ENCODE peak calls at places on chromosome 16, in eight cellular contexts. B, V, O, J, S, T, Q and N are unnamed samples. For H3K4me1, the result is how much of the 10 kb centered on the place peaks cover.

GRCh38 chr16:69197573-69197972 is 10.6 kb downstream of the SNTB2 start:
- DNase-seq in B (no peak), V (no peak), O (no peak), J (no peak), S (no peak), T (no peak), Q (no peak), N (no peak)

GRCh38 chr16:212999-213398 is 16.2 kb downstream of the LUC7L start:
- DNase-seq in B (no peak), V (no peak), O (no peak), J (no peak), S (no peak), T (no peak), Q (no peak), N (no peak)

GRCh38 chr16:68717684-68718083 is 19.4 kb upstream of the CDH1 start:
- DNase-seq in B (no peak), V (no peak), O (no peak), J (no peak), S (no peak), T (no peak), Q (no peak), N (no peak)

GRCh38 chr16:74740795-74741304 is 33.8 kb downstream of the FA2H start:
- DNase-seq in B (peak), V (no peak), O (no peak), J (peak), S (peak), T (no peak), Q (no peak), N (no peak)

GRCh38 chr16:77434365-77435239 is at the start of gene ADAMTS18:
- DNase-seq in B (no peak), V (peak), O (no peak), J (no peak), S (no peak), T (no peak), Q (no peak), N (no peak)

GRCh38 chr16:19291459-19291858 is 5.9 kb downstream of the CLEC19A start:
- DNase-seq in B (no peak), V (peak), O (no peak), J (no peak), S (peak), T (no peak), Q (no peak), N (no peak)

GRCh38 chr16:67562918-67563707 is 787 bp downstream of the CTCF start:
- DNase-seq in B (peak), V (peak), O (peak), J (peak), S (no peak), T (peak), Q (peak), N (peak)

GRCh38 chr16:14500791-14501190 is 129.3 kb downstream of the PARN start:
- DNase-seq in B (no peak), V (no peak), O (no peak), J (peak), S (no peak), T (no peak), Q (no peak), N (no peak)

GRCh38 chr16:88811850-88812736 is at the start of gene APRT:
- DNase-seq in B (peak), V (peak), O (peak), J (peak), S (peak), T (peak), Q (peak), N (peak)

GRCh38 chr16:80303691-80304090 is 237.1 kb upstream of the DYNLRB2 start:
- DNase-seq in B (no peak), V (no peak), O (no peak), J (no peak), S (no peak), T (no peak), Q (no peak), N (no peak)

GRCh38 chr16:660459-661183 is 7.3 kb upstream of the RHOT2 start:
- DNase-seq in B (peak), V (peak), O (peak), J (peak), S (peak), T (peak), Q (peak), N (peak)

GRCh38 chr16:75096730-75097129 is 19.9 kb downstream of the LDHD start:
- DNase-seq in B (no peak), V (peak), O (no peak), J (no peak), S (peak), T (no peak), Q (no peak), N (peak)

GRCh38 chr16:84526794-84527485 is 22.5 kb upstream of the MEAK7 start:
- DNase-seq in B (no peak), V (no peak), O (peak), J (peak), S (no peak), T (no peak), Q (no peak), N (no peak)

GRCh38 chr16:10575506-10576130 is 4.8 kb downstream of the EMP2 start:
- DNase-seq in B (no peak), V (no peak), O (no peak), J (no peak), S (no peak), T (no peak), Q (no peak), N (no peak)

GRCh38 chr16:89489040-89489721 is 1.2 kb downstream of the ANKRD11 start:
- DNase-seq in B (peak), V (peak), O (peak), J (peak), S (peak), T (peak), Q (peak), N (peak)

GRCh38 chr16:75471723-75472634 is 7.5 kb upstream of the TMEM170A start:
- DNase-seq in B (peak), V (peak), O (no peak), J (peak), S (peak), T (peak), Q (no peak), N (peak)

GRCh38 chr16:70691223-70692129 is 5.6 kb upstream of the MTSS2 start:
- DNase-seq in B (no peak), V (no peak), O (peak), J (peak), S (no peak), T (peak), Q (no peak), N (no peak)

GRCh38 chr16:47395733-47396503 is 64.9 kb downstream of the ITFG1 start:
- DNase-seq in B (no peak), V (no peak), O (no peak), J (no peak), S (no peak), T (no peak), Q (no peak), N (no peak)

GRCh38 chr16:22813223-22813945 is 578 bp upstream of the HS3ST2 start:
- DNase-seq in B (no peak), V (peak), O (peak), J (peak), S (no peak), T (peak), Q (no peak), N (peak)

GRCh38 chr16:86016201-86016965 is 117.4 kb downstream of the IRF8 start:
- DNase-seq in B (no peak), V (peak), O (no peak), J (peak), S (no peak), T (peak), Q (peak), N (peak)

GRCh38 chr16:18841833-18842525 is 40.6 kb upstream of the ARL6IP1 start:
- DNase-seq in B (no peak), V (no peak), O (no peak), J (no peak), S (no peak), T (no peak), Q (no peak), N (no peak)

GRCh38 chr16:30621765-30622164 is 11.6 kb upstream of the ZNF689 start:
- DNase-seq in B (no peak), V (no peak), O (no peak), J (no peak), S (no peak), T (no peak), Q (no peak), N (no peak)

GRCh38 chr16:31428277-31428597 is at the start of gene COX6A2:
- DNase-seq in B (no peak), V (no peak), O (peak), J (no peak), S (no peak), T (peak), Q (no peak), N (peak)

GRCh38 chr16:56408379-56409098 is 16.8 kb downstream of the AMFR start:
- DNase-seq in B (no peak), V (no peak), O (no peak), J (no peak), S (peak), T (no peak), Q (no peak), N (no peak)

GRCh38 chr16:56294599-56294998 is 103.3 kb downstream of the GNAO1 start:
- DNase-seq in B (no peak), V (no peak), O (no peak), J (peak), S (peak), T (no peak), Q (no peak), N (no peak)

GRCh38 chr16:80081851-80082250 is 458.9 kb upstream of the DYNLRB2 start:
- DNase-seq in B (no peak), V (no peak), O (no peak), J (no peak), S (no peak), T (no peak), Q (no peak), N (no peak)

GRCh38 chr16:1326380-1326779 is 7.1 kb upstream of the BAIAP3 start:
- DNase-seq in B (no peak), V (no peak), O (no peak), J (no peak), S (no peak), T (no peak), Q (no peak), N (no peak)

GRCh38 chr16:75476817-75477216 is 12.3 kb upstream of the TMEM170A start:
- DNase-seq in B (peak), V (no peak), O (no peak), J (no peak), S (peak), T (no peak), Q (no peak), N (no peak)

GRCh38 chr16:87123356-87124001 is 193.7 kb downstream of the C16orf95 start:
- DNase-seq in B (no peak), V (no peak), O (no peak), J (no peak), S (no peak), T (no peak), Q (no peak), N (no peak)

GRCh38 chr16:67162439-67163163 is 1.9 kb upstream of the HSF4 start:
- DNase-seq in B (peak), V (no peak), O (no peak), J (no peak), S (no peak), T (no peak), Q (no peak), N (no peak)

GRCh38 chr16:46658925-46659324 is 30.1 kb downstream of the VPS35 start:
- DNase-seq in B (peak), V (no peak), O (no peak), J (no peak), S (no peak), T (peak), Q (no peak), N (no peak)

GRCh38 chr16:89646906-89647305 is 10.6 kb downstream of the CHMP1A start:
- DNase-seq in B (no peak), V (no peak), O (no peak), J (no peak), S (no peak), T (no peak), Q (no peak), N (no peak)

GRCh38 chr16:72189865-72190371 is 18.0 kb upstream of the PMFBP1 start:
- DNase-seq in B (no peak), V (no peak), O (no peak), J (peak), S (no peak), T (no peak), Q (no peak), N (no peak)

GRCh38 chr16:87186440-87186839 is 130.8 kb downstream of the C16orf95 start:
- DNase-seq in B (no peak), V (no peak), O (no peak), J (no peak), S (no peak), T (no peak), Q (no peak), N (no peak)

GRCh38 chr16:66943426-66944053 is 8.2 kb downstream of the CES2 start:
- DNase-seq in B (no peak), V (no peak), O (no peak), J (no peak), S (no peak), T (no peak), Q (no peak), N (no peak)

GRCh38 chr16:24523569-24523968 is 15.8 kb upstream of the RBBP6 start:
- DNase-seq in B (no peak), V (peak), O (no peak), J (no peak), S (peak), T (no peak), Q (no peak), N (no peak)

GRCh38 chr16:24516900-24517669 is 22.3 kb upstream of the RBBP6 start:
- DNase-seq in B (peak), V (peak), O (peak), J (peak), S (peak), T (peak), Q (peak), N (peak)

GRCh38 chr16:24518498-24518897 is 20.9 kb upstream of the RBBP6 start:
- DNase-seq in B (no peak), V (no peak), O (no peak), J (no peak), S (no peak), T (no peak), Q (no peak), N (no peak)

GRCh38 chr16:24522751-24523150 is 16.6 kb upstream of the RBBP6 start:
- DNase-seq in B (no peak), V (peak), O (no peak), J (no peak), S (no peak), T (no peak), Q (no peak), N (no peak)

DNA sequence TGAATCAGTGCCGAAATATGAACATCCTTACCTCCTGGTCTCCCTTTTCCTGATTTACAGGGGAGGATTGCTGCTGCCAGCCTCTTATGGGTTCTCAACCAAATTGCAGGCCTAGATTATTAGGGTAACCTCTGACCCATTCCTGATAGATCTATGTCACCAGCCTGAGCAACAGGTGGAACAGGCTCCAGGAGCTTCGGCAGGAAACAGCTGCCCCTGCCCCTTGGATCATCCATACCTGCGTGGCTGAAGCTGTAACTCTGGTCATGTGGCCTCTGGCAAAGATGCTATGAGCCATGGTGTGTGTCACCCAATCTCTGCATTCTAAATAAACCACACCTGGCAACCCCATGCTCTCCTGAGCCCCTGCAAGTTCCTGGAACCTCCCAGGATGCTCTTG is 18.4 kb upstream of the RBBP6 start:
- DNase-seq in B (no peak), V (no peak), O (no peak), J (no peak), S (peak), T (no peak), Q (no peak), N (no peak)
- H3K27ac ChIP-seq in B (no peak), V (no peak), O (no peak), J (no peak), S (peak), T (no peak), Q (no peak), N (no peak)

GRCh38 chr16:50282955-50283631 is 16.7 kb downstream of the ADCY7 start:
- DNase-seq in B (peak), V (no peak), O (no peak), J (no peak), S (no peak), T (no peak), Q (peak), N (no peak)
- H3K4me1 ChIP-seq in B (half or more), V (under half), O (under half), J (under half), S (under half), T (under half), Q (half or more), N (under half)

DNA sequence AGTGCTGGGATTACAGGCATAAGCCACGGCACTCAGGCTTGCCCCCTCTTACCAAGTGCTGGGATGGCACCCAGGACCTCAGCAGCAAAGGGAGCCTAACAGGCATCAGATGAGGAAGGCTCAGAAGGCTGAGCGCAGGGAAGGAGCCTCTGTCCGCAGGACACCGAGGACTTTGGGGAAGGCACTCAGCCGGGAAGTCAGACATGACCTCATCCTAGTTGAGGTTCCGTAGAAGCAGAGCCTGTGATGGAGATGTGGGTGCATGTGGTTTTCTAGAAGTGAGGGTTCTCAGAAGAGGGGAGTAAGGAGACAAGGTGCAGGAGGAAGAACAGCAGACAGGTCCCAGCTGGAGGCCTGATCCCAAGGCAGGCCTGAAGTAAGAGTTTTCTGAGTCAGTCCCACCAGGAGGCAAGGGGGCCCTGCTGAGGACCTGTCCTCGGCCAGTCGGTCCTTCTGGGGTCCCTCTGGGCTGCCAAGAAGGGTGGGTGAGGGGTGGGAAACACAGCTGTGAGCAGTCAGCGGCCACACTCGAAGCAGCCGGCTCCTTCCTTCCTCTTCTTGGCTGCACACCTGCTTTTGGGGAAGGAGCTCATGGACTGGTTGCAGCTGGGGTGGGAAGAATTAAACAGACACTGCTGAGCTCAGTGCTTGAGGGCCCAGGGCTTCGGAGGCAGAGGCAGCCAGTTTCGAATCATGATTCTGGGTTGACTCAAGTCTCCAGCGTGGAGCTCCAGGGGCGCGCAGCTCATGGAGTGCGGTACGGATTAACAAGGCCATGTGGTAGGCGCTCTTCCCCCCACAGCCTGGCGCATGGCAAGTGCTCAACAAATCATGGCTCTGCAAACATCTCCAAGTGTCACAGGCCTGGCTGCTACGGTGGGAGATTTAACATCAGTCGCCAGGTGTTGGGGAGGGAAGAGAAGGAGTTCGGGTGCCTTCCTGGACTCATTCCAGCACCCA is 38.9 kb upstream of the SNN start:
- DNase-seq in B (peak), V (no peak), O (peak), J (peak), S (no peak), T (peak), Q (no peak), N (no peak)
- TF ChIP-seq CTCF in B (no peak), V (no peak), O (no peak), J (no peak), S (no peak), T (no peak), Q (no peak), N (no peak)

GRCh38 chr16:28537964-28538732 is 626 bp downstream of the NUPR1 start:
- DNase-seq in B (no peak), V (no peak), O (no peak), J (no peak), S (no peak), T (no peak), Q (no peak), N (peak)
- H3K27ac ChIP-seq in B (peak), V (no peak), O (peak), J (peak), S (peak), T (peak), Q (no peak), N (peak)